ENCODE peak calls at places on chromosome 18, in eight cellular contexts. X, I, L, F, A, O, D and U are unnamed samples.

GRCh38 chr18:44793186-44793585 is 112.5 kb downstream of the SETBP1 start:
- DNase-seq in X (no peak), I (no peak), L (no peak), F (no peak), A (no peak), O (no peak), D (no peak), U (no peak)

GRCh38 chr18:7172611-7173010 is 55.0 kb upstream of the LAMA1 start:
- DNase-seq in X (no peak), I (no peak), L (no peak), F (no peak), A (no peak), O (no peak), D (no peak), U (no peak)

GRCh38 chr18:36579311-36579710 is 249.5 kb downstream of the TPGS2 start:
- DNase-seq in X (no peak), I (no peak), L (no peak), F (no peak), A (no peak), O (no peak), D (no peak), U (no peak)

GRCh38 chr18:28422577-28422976 is 245.6 kb upstream of the CDH2 start:
- DNase-seq in X (no peak), I (no peak), L (no peak), F (no peak), A (no peak), O (no peak), D (no peak), U (no peak)

GRCh38 chr18:8882632-8883408 is 177.5 kb downstream of the MTCL1 start:
- DNase-seq in X (no peak), I (no peak), L (no peak), F (peak), A (no peak), O (no peak), D (no peak), U (no peak)

GRCh38 chr18:11981633-11982366 is 493 bp downstream of the IMPA2 start:
- DNase-seq in X (no peak), I (peak), L (peak), F (no peak), A (no peak), O (no peak), D (peak), U (peak)

GRCh38 chr18:10927290-10927979 is 221.9 kb downstream of the PIEZO2 start:
- DNase-seq in X (no peak), I (no peak), L (no peak), F (no peak), A (peak), O (no peak), D (peak), U (no peak)

GRCh38 chr18:5197032-5197434 is at the start of gene AKAIN1:
- DNase-seq in X (no peak), I (peak), L (no peak), F (no peak), A (peak), O (no peak), D (peak), U (no peak)

GRCh38 chr18:76880026-76880425 is 57.7 kb downstream of the ZNF236 start:
- DNase-seq in X (no peak), I (no peak), L (no peak), F (no peak), A (no peak), O (no peak), D (no peak), U (no peak)

GRCh38 chr18:55093295-55093694 is 134.0 kb upstream of the CCDC68 start:
- DNase-seq in X (no peak), I (no peak), L (no peak), F (no peak), A (no peak), O (no peak), D (no peak), U (no peak)

GRCh38 chr18:22451796-22452195 is 34.1 kb upstream of the CTAGE1 start:
- DNase-seq in X (no peak), I (no peak), L (no peak), F (no peak), A (no peak), O (no peak), D (no peak), U (no peak)

GRCh38 chr18:23487738-23488625 is 15.3 kb upstream of the RMC1 start:
- DNase-seq in X (peak), I (peak), L (no peak), F (no peak), A (peak), O (no peak), D (peak), U (peak)

GRCh38 chr18:56112013-56112749 is 524.2 kb upstream of the TCF4 start:
- DNase-seq in X (no peak), I (no peak), L (no peak), F (no peak), A (no peak), O (no peak), D (peak), U (no peak)

GRCh38 chr18:46386788-46387187 is 270.2 kb downstream of the LOXHD1 start:
- DNase-seq in X (no peak), I (no peak), L (no peak), F (no peak), A (no peak), O (no peak), D (no peak), U (no peak)

GRCh38 chr18:13500227-13500865 is 226.0 kb downstream of the FAM210A start:
- DNase-seq in X (no peak), I (no peak), L (peak), F (no peak), A (peak), O (peak), D (peak), U (no peak)

GRCh38 chr18:9820719-9821118 is 65.1 kb upstream of the TXNDC2 start:
- DNase-seq in X (no peak), I (no peak), L (no peak), F (no peak), A (no peak), O (no peak), D (no peak), U (no peak)

GRCh38 chr18:26747131-26747475 is 118.4 kb downstream of the AQP4 start:
- DNase-seq in X (no peak), I (no peak), L (no peak), F (no peak), A (peak), O (no peak), D (no peak), U (no peak)

GRCh38 chr18:79784071-79784913 is 13.4 kb upstream of the KCNG2 start:
- DNase-seq in X (no peak), I (peak), L (no peak), F (no peak), A (no peak), O (no peak), D (no peak), U (no peak)

GRCh38 chr18:41829648-41830516 is 125.2 kb upstream of the PIK3C3 start:
- DNase-seq in X (no peak), I (no peak), L (no peak), F (no peak), A (no peak), O (no peak), D (no peak), U (no peak)